ENCODE peak calls at places on chromosome 12, in five cellular contexts. S, I, B, R and V are unnamed samples. For H3K4me1, the result is how much of the 10 kb centered on the place peaks cover.

GRCh38 chr12:51868821-51869489 is 18.9 kb upstream of the ANKRD33 start:
- DNase-seq in S (no peak), I (no peak), B (peak), R (no peak), V (no peak)

GRCh38 chr12:124620606-124621295 is 53.3 kb upstream of the NCOR2 start:
- DNase-seq in S (no peak), I (peak), B (no peak), R (no peak), V (no peak)

GRCh38 chr12:10959777-10960176 is 20.7 kb upstream of the TAS2R14 start:
- DNase-seq in S (no peak), I (no peak), B (no peak), R (no peak), V (no peak)

GRCh38 chr12:57476162-57476992 is 3.3 kb downstream of the ARHGAP9 start:
- DNase-seq in S (no peak), I (no peak), B (no peak), R (no peak), V (no peak)

GRCh38 chr12:16006752-16007151 is 95.6 kb downstream of the DERA start:
- DNase-seq in S (no peak), I (no peak), B (no peak), R (no peak), V (no peak)

GRCh38 chr12:40622246-40622838 is 69.9 kb upstream of the CNTN1 start:
- DNase-seq in S (peak), I (peak), B (peak), R (peak), V (no peak)

GRCh38 chr12:115449526-115449925 is 765.6 kb upstream of the TBX3 start:
- DNase-seq in S (no peak), I (no peak), B (no peak), R (no peak), V (peak)

GRCh38 chr12:19970116-19970515 is 398.2 kb upstream of the PDE3A start:
- DNase-seq in S (no peak), I (peak), B (no peak), R (no peak), V (no peak)

GRCh38 chr12:90399317-90399716 is 555.7 kb downstream of the CCER1 start:
- DNase-seq in S (no peak), I (no peak), B (no peak), R (no peak), V (no peak)

GRCh38 chr12:98939350-98939749 is 294.3 kb downstream of the APAF1 start:
- DNase-seq in S (no peak), I (peak), B (no peak), R (no peak), V (no peak)

GRCh38 chr12:49146406-49146805 is 15.2 kb upstream of the TUBA1B start:
- DNase-seq in S (no peak), I (no peak), B (no peak), R (no peak), V (no peak)

GRCh38 chr12:106302401-106303201 is at the start of gene TCP11L2:
- DNase-seq in S (peak), I (peak), B (peak), R (peak), V (no peak)

GRCh38 chr12:100234166-100234565 is 32.7 kb downstream of the DEPDC4 start:
- DNase-seq in S (no peak), I (peak), B (no peak), R (no peak), V (no peak)

GRCh38 chr12:10196210-10196609 is 16.5 kb upstream of the GABARAPL1 start:
- DNase-seq in S (no peak), I (no peak), B (no peak), R (no peak), V (no peak)

DNA sequence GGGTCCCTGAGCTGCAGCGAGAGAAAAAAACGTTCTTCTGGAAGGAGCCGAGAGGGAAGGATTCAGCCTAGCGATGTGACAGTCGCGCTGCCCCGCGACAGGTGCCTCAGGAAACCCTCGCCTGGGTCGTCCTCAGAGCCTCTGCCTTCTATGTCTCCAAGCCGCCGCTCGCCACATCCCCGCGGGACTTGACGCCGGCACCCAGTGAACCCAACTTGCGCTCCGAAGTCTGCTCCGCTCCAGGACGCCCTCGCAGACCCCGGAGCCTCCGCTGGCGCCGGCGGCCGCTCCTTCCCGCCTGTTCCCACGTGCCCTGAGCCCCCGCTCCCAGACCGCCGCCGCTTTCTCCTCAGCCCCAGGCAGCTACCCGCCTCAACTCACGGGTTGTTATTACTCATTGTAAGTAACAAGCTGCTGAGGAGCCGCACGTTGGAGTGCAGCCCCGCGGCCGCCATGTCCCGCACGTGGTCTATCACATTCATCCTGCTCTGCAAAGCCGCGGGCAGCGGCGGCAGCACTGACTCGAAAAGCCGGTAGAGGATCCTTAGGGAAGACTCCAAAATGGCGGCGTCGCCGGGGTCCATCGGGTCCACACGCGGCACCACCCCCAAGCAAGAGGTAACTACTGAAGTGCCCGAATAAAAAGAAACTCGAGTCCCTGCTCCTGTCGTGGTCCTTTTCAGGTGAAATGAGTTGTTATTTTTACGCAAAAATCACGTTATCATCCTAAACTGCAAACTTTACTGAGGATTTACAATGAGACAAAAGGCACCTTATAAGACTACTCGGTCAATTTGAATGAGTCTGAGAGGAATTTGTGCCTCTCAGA is at the start of gene ANAPC7:
- DNase-seq in S (peak), I (peak), B (peak), R (peak), V (no peak)
- TF ChIP-seq POLR2A in S (peak), I (peak), B (no peak), R (peak), V (no peak)

GRCh38 chr12:94767971-94768370 is 117.6 kb upstream of the TMCC3 start:
- DNase-seq in S (no peak), I (peak), B (no peak), R (no peak), V (no peak)
- H3K27ac ChIP-seq in S (no peak), I (no peak), B (peak), R (no peak), V (no peak)

GRCh38 chr12:85798122-85798521 is 38.1 kb downstream of the RASSF9 start:
- DNase-seq in S (no peak), I (no peak), B (no peak), R (no peak), V (no peak)
- H3K4me1 ChIP-seq in S (under half), I (under half), B (under half), R (under half), V (under half)

GRCh38 chr12:53461059-53461458 is 9.2 kb downstream of the PCBP2 start:
- DNase-seq in S (no peak), I (no peak), B (no peak), R (no peak), V (no peak)
- TF ChIP-seq POLR2A in S (no peak), I (no peak), B (no peak), R (no peak), V (no peak)

DNA sequence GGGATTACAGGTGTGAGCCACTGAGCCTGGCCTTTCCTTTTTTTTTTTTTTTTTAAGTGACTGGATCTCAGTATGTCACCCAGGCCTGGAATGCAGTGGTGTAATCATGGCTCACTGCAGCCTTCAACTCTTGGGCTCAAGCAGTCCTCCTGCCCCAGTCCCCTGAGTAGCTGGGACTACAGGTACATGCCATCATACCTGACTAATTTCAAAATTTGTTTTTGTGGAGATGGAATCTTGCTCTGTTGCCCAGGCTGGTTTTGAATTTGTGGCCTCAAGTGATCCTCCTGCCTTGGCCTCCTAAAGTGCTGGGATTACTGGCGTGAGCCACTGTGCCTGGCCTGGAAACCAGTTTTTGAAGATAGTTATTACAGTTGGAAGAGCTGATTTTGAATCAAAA is 37.4 kb downstream of the ETNK1 start:
- DNase-seq in S (no peak), I (no peak), B (no peak), R (no peak), V (no peak)
- H3K27ac ChIP-seq in S (no peak), I (no peak), B (no peak), R (no peak), V (no peak)